ENCODE peak calls at places on chromosome 11, in five cellular contexts. E is gastrocnemius medialis, W is stomach, I is GM04504, J is HT1080. M is an unnamed sample.

GRCh38 chr11:117822031-117822521 is 2.5 kb downstream of the FXYD2 start:
- DNase-seq in E (no peak), W (peak), I (no peak), J (no peak), M (no peak)

GRCh38 chr11:130435671-130436070 is 7.3 kb upstream of the ADAMTS8 start:
- DNase-seq in E (no peak), W (no peak), I (no peak), J (peak), M (no peak)

GRCh38 chr11:91265946-91266345 is 958.7 kb upstream of the FAT3 start:
- DNase-seq in E (no peak), W (no peak), I (no peak), J (no peak), M (no peak)

GRCh38 chr11:131137046-131137445 is 220.8 kb upstream of the SNX19 start:
- DNase-seq in E (no peak), W (no peak), I (no peak), J (no peak), M (no peak)

GRCh38 chr11:1877211-1878133 is 14.2 kb downstream of the PRR33 start:
- DNase-seq in E (no peak), W (peak), I (no peak), J (peak), M (no peak)

GRCh38 chr11:69573751-69574382 is 67.1 kb upstream of the CCND1 start:
- DNase-seq in E (no peak), W (no peak), I (no peak), J (no peak), M (no peak)

GRCh38 chr11:70399681-70400112 is 1.4 kb downstream of the CTTN start:
- DNase-seq in E (peak), W (peak), I (peak), J (peak), M (peak)

GRCh38 chr11:76369406-76369805 is 11.5 kb downstream of the THAP12 start:
- DNase-seq in E (no peak), W (peak), I (no peak), J (no peak), M (no peak)

GRCh38 chr11:65502274-65502851 is 3.5 kb downstream of the MALAT1 start:
- DNase-seq in E (no peak), W (no peak), I (no peak), J (peak), M (no peak)

GRCh38 chr11:15941206-15941770 is 415.1 kb downstream of the SOX6 start:
- DNase-seq in E (no peak), W (no peak), I (peak), J (no peak), M (no peak)

GRCh38 chr11:72112541-72113136 is at the start of gene ANAPC15:
- DNase-seq in E (peak), W (peak), I (peak), J (peak), M (peak)